ENCODE peak calls at places on chromosomes 7 and 10, in ten cellular contexts. N is heart left ventricle, U is suprapubic skin, C is A549, F is GM12878, X is IMR-90, D is breast epithelium, A is stomach, L is testis, I is spleen. V is an unnamed sample. For H3K9me3, the result is how much of the 10 kb centered on the place peaks cover.

GRCh38 chr7:151400626-151401315 is 9.1 kb downstream of the WDR86 start:
- DNase-seq in N (no peak), U (no peak), C (no peak), F (peak), X (no peak), D (no peak), A (no peak), L (no peak), I (peak), V (no peak)

GRCh38 chr7:135335628-135336139 is 102.0 kb downstream of the STRA8 start:
- DNase-seq in N (peak), U (no peak), C (peak), F (peak), X (peak), D (peak), A (peak), L (peak), I (no peak), V (no peak)

GRCh38 chr7:127514499-127514898 is 70.9 kb downstream of the GCC1 start:
- DNase-seq in N (no peak), U (no peak), C (peak), F (no peak), X (peak), D (no peak), A (no peak), L (no peak), I (no peak), V (no peak)

GRCh38 chr7:7737674-7738073 is 19.3 kb upstream of the RPA3 start:
- DNase-seq in N (no peak), U (no peak), C (no peak), F (no peak), X (no peak), D (no peak), A (no peak), L (no peak), I (no peak), V (no peak)

GRCh38 chr10:99540339-99540672 is 7.6 kb downstream of the NKX2-3 start:
- DNase-seq in N (no peak), U (no peak), C (no peak), F (no peak), X (no peak), D (no peak), A (no peak), L (no peak), I (no peak), V (no peak)

GRCh38 chr10:79313320-79313719 is 33.9 kb upstream of the PPIF start:
- DNase-seq in N (peak), U (no peak), C (no peak), F (no peak), X (no peak), D (no peak), A (no peak), L (no peak), I (peak), V (no peak)

GRCh38 chr7:46201966-46202365 is 280.9 kb upstream of the IGFBP3 start:
- DNase-seq in N (no peak), U (no peak), C (no peak), F (no peak), X (peak), D (no peak), A (no peak), L (no peak), I (no peak), V (no peak)

GRCh38 chr10:14074062-14074884 is 256.5 kb downstream of the FRMD4A start:
- DNase-seq in N (peak), U (peak), C (peak), F (no peak), X (peak), D (peak), A (peak), L (peak), I (no peak), V (no peak)

GRCh38 chr10:71963756-71964668 is at the start of gene CHST3:
- DNase-seq in N (peak), U (no peak), C (no peak), F (no peak), X (peak), D (no peak), A (peak), L (peak), I (no peak), V (no peak)

GRCh38 chr10:109451879-109452278 is 471.4 kb downstream of the XPNPEP1 start:
- DNase-seq in N (no peak), U (no peak), C (no peak), F (no peak), X (no peak), D (no peak), A (no peak), L (no peak), I (no peak), V (no peak)

GRCh38 chr7:114825423-114825951 is 96.4 kb upstream of the MDFIC start:
- DNase-seq in N (no peak), U (no peak), C (no peak), F (no peak), X (no peak), D (no peak), A (no peak), L (no peak), I (no peak), V (no peak)

GRCh38 chr10:51073461-51074237 is 638 bp upstream of the PRKG1 start:
- DNase-seq in N (peak), U (no peak), C (no peak), F (no peak), X (peak), D (peak), A (peak), L (peak), I (peak), V (no peak)
- H3K27ac ChIP-seq in N (peak), U (peak), C (no peak), F (no peak), X (peak), D (peak), A (peak), L (peak), I (peak), V (peak)

GRCh38 chr7:392822-393221 is 102.9 kb downstream of the FOXL3 start:
- DNase-seq in N (no peak), U (no peak), C (no peak), F (no peak), X (no peak), D (no peak), A (no peak), L (no peak), I (no peak), V (no peak)
- H3K9me3 ChIP-seq in N (under half), U (under half), C (under half), F (under half), X (under half), D (under half), A (under half), L (under half), I (half or more), V (under half)

DNA sequence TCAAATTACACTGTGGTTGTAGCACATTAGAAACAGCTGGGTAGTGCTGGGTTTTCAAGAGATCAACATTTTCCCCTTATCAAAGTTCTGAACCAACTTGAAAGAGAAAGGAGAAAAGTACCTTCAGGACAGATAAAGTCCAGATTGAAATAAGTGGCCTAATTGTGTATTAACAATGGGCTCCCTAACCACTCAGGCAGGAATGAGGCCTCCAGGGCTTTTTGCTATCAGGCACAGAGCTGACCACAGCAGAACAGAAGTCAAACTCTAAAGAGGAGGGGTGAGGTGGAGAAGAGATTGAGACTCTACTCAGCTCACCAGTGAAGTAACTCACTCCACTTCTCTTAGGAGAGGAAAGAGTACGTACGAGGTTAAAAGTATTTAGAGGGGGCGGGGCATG is 394.1 kb upstream of the PHF14 start:
- DNase-seq in N (no peak), U (no peak), C (no peak), F (no peak), X (no peak), D (no peak), A (no peak), L (no peak), I (no peak), V (no peak)
- TF ChIP-seq POLR2A in N (no peak), U (no peak), C (no peak), F (no peak), X (no peak), D (no peak), A (no peak), L (no peak), I (no peak), V (no peak)

DNA sequence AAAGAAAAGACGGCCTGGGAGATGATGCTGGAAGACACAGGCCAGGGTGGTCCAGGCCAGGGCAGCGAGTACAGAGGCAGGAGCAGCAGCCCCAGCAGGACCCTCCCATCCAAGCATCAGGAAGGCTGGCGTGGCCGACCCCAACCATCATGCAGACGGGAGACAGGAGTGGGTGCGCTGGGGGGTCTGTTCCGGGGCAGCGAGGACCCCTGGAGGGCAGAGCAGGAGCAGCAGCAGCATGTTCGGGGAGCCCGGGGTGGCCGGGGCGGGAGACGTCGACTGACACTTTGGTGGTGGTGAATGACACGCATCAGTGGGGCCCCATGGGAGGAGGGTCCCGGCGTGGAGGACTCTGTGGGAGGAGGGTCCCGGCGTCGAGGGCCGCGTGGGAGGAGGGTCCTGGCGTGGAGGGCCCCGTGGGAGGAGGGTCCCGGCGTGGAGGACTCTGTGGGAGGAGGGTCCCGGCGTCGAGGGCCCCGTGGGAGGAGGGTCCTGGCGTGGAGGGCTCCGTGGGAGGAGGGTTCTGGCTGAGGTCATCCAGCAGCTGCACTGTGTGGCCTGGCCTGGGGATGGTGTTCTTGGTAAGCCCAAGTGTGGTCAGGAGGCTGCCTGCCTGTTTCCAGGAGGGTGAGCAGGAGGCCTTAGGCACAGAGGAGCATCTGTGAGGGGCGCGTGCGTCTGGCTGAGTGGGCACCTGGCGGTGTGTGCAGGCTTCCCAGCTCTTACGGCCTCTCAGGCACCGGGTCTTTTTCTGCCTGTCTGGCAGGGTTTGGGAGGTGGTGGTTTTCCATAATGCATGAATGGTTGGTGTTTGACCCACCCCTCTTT is 38.9 kb downstream of the FAM20C start:
- DNase-seq in N (no peak), U (no peak), C (no peak), F (no peak), X (no peak), D (no peak), A (no peak), L (no peak), I (no peak), V (no peak)
- H3K27ac ChIP-seq in N (no peak), U (no peak), C (no peak), F (no peak), X (peak), D (peak), A (no peak), L (peak), I (no peak), V (peak)

DNA sequence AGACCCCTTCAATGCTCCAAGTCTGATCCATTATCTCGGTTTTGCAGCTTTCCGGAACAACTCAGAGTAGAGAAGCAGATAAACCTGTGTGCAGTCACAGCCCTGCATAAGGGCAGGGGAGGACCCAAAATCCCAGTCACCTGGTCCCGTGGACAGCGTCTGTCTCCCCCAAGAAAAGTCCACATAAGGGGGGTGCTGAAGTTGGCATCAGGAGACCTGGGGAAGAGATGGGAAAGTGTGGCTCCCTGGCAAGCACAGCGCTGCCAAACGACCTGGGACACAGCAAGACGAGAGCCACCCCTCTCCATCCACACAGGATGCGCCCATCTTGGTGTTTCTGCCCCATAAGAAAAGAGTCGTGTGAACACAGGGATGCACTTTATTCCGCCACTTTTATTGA is 27.9 kb downstream of the ASB13 start:
- DNase-seq in N (no peak), U (no peak), C (no peak), F (no peak), X (no peak), D (no peak), A (no peak), L (no peak), I (peak), V (no peak)
- H3K9me3 ChIP-seq in N (under half), U (under half), C (under half), F (under half), X (under half), D (under half), A (under half), L (under half), I (under half), V (under half)

GRCh38 chr7:133869556-133869955 is 257.6 kb upstream of the LRGUK start:
- DNase-seq in N (no peak), U (no peak), C (no peak), F (no peak), X (no peak), D (no peak), A (no peak), L (no peak), I (no peak), V (no peak)
- TF ChIP-seq POLR2A in N (no peak), U (no peak), C (no peak), F (no peak), X (no peak), D (no peak), A (no peak), L (no peak), I (no peak), V (no peak)

GRCh38 chr7:108234981-108235450 is 104.9 kb upstream of the LAMB4 start:
- DNase-seq in N (no peak), U (no peak), C (no peak), F (no peak), X (peak), D (no peak), A (no peak), L (no peak), I (no peak), V (no peak)
- H3K27ac ChIP-seq in N (no peak), U (no peak), C (peak), F (no peak), X (no peak), D (no peak), A (no peak), L (no peak), I (no peak), V (no peak)

DNA sequence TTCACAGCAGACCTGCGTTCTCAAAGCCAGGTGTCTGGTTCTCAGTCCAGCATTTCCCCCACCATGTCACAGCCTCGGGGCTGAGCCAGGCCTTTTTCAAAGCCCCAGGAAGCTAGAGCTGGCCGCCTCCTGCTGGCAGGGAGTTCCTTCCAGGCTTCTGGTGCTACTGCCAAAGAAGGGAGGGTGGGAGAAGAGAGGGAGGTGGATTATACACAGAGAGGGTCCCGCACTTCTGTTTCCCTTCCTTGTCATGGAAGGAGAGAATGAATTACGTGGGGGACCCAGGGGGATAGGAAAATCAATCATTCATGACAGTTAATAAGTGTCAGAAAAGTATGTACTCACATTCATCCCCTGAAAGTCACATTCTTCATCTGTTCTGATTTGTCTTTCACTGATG is 600 bp upstream of the LGI1 start:
- DNase-seq in N (no peak), U (no peak), C (no peak), F (no peak), X (no peak), D (no peak), A (no peak), L (no peak), I (no peak), V (no peak)
- H3K9me3 ChIP-seq in N (under half), U (under half), C (under half), F (under half), X (under half), D (under half), A (under half), L (under half), I (under half), V (under half)

GRCh38 chr10:70352401-70353097 is 29.9 kb downstream of the LRRC20 start:
- DNase-seq in N (peak), U (no peak), C (no peak), F (no peak), X (peak), D (no peak), A (no peak), L (no peak), I (peak), V (no peak)
- TF ChIP-seq POLR2A in N (no peak), U (no peak), C (no peak), F (no peak), X (no peak), D (no peak), A (no peak), L (no peak), I (no peak), V (no peak)